ENCODE peak calls at places on chromosomes 3 and 15, in eight cellular contexts. F is tibial artery, I is A549, V is fibroblast of the aortic adventitia, T is H54, B is GM03348, U is sigmoid colon, Z is GDM1. R is an unnamed sample.

GRCh38 chr15:88038261-88038660 is 218.3 kb downstream of the NTRK3 start:
- DNase-seq in Z (no peak), U (no peak), V (no peak), I (no peak), B (no peak), F (no peak), T (no peak), R (no peak)

GRCh38 chr3:138381950-138382715 is 33.8 kb downstream of the MRAS start:
- DNase-seq in U (peak), Z (no peak), T (no peak), I (no peak), V (peak), F (peak), B (peak), R (peak)

GRCh38 chr15:66703540-66703941 is 1.5 kb downstream of the SMAD6 start:
- DNase-seq in T (no peak), I (no peak), V (no peak), F (no peak), B (peak), Z (no peak), U (no peak), R (no peak)

GRCh38 chr3:113051827-113052226 is 61.0 kb downstream of the GTPBP8 start:
- DNase-seq in Z (no peak), T (no peak), V (peak), I (no peak), B (no peak), U (peak), F (no peak), R (no peak)

GRCh38 chr3:43549626-43550025 is 72.2 kb downstream of the ANO10 start:
- DNase-seq in B (no peak), Z (no peak), I (no peak), U (no peak), F (no peak), T (no peak), V (no peak), R (no peak)

GRCh38 chr3:45055411-45056143 is 29.5 kb downstream of the CLEC3B start:
- DNase-seq in U (no peak), I (peak), F (no peak), Z (peak), V (peak), T (no peak), B (peak), R (no peak)

GRCh38 chr15:48244923-48245322 is 38.8 kb downstream of the SLC12A1 start:
- DNase-seq in F (no peak), Z (no peak), V (peak), I (no peak), U (no peak), B (peak), T (no peak), R (no peak)

GRCh38 chr15:52667597-52667996 is 11.6 kb downstream of the ATOSA start:
- DNase-seq in I (no peak), V (no peak), F (no peak), U (no peak), T (no peak), B (no peak), Z (no peak), R (no peak)

GRCh38 chr3:136898954-136899353 is 36.9 kb downstream of the NCK1 start:
- DNase-seq in I (no peak), T (no peak), F (no peak), V (peak), Z (no peak), B (peak), U (no peak), R (no peak)

GRCh38 chr3:25453521-25454410 is 25.7 kb downstream of the RARB start:
- DNase-seq in F (no peak), B (peak), V (peak), U (no peak), Z (no peak), T (no peak), I (no peak), R (no peak)

GRCh38 chr15:83018477-83018876 is 7.0 kb upstream of the C15orf40 start:
- DNase-seq in Z (no peak), B (no peak), I (no peak), U (no peak), V (no peak), F (no peak), T (no peak), R (no peak)

GRCh38 chr15:44427756-44428724 is 611 bp downstream of the CTDSPL2 start:
- DNase-seq in I (peak), V (peak), Z (no peak), B (peak), F (no peak), T (peak), U (no peak), R (no peak)

GRCh38 chr3:3038201-3038991 is 71.8 kb downstream of the IL5RA start:
- DNase-seq in U (no peak), V (no peak), I (no peak), B (no peak), F (peak), T (peak), Z (no peak), R (no peak)

GRCh38 chr3:4976109-4976508 is 3.1 kb upstream of the BHLHE40 start:
- DNase-seq in B (peak), I (peak), U (no peak), F (peak), Z (peak), V (peak), T (no peak), R (peak)

GRCh38 chr3:157081681-157082210 is 78.2 kb downstream of the CCNL1 start:
- DNase-seq in V (peak), F (peak), U (peak), I (peak), Z (no peak), T (peak), B (peak), R (peak)

GRCh38 chr3:167626490-167626889 is 27.3 kb downstream of the WDR49 start:
- DNase-seq in F (no peak), I (no peak), V (no peak), U (no peak), B (no peak), Z (no peak), T (no peak), R (no peak)

GRCh38 chr3:179526989-179527391 is 35.7 kb upstream of the ACTL6A start:
- DNase-seq in T (peak), V (peak), Z (peak), B (peak), U (peak), F (peak), I (no peak), R (peak)

GRCh38 chr3:192825657-192826200 is 91.9 kb downstream of the MB21D2 start:
- DNase-seq in V (peak), Z (no peak), B (peak), T (no peak), F (no peak), I (no peak), U (no peak), R (no peak)

GRCh38 chr15:74025436-74025835 is 30.9 kb downstream of the PML start:
- DNase-seq in T (no peak), F (no peak), V (no peak), Z (no peak), U (no peak), B (peak), I (no peak), R (peak)

GRCh38 chr15:71443538-71443937 is 328.3 kb downstream of the THSD4 start:
- DNase-seq in T (no peak), I (peak), U (no peak), V (peak), F (peak), Z (no peak), B (peak), R (no peak)

GRCh38 chr3:136008732-136009456 is 43.4 kb downstream of the PPP2R3A start:
- DNase-seq in I (no peak), T (no peak), Z (no peak), F (no peak), B (no peak), U (no peak), V (no peak), R (no peak)

GRCh38 chr15:98930591-98930990 is 77.0 kb downstream of the PGPEP1L start:
- DNase-seq in T (no peak), F (no peak), I (no peak), V (no peak), Z (no peak), B (no peak), U (no peak), R (no peak)

R was measured in posterior vena cava.